ENCODE peak calls at places on chromosomes 2 and 18, in four cellular contexts. One of them, this sample, is unnamed.

GRCh38 chr2:69604026-69604678 is 39.4 kb downstream of the AAK1 start:
- DNase-seq in tibial artery: no peak
- DNase-seq in suprapubic skin: no peak
- DNase-seq in stomach: no peak
- DNase-seq in this sample: no peak

GRCh38 chr2:144516981-144517824 is 2.7 kb downstream of the ZEB2 start:
- DNase-seq in tibial artery: peak; percentile 80
- DNase-seq in stomach: no peak
- DNase-seq in suprapubic skin: peak; percentile 85
- DNase-seq in this sample: no peak

GRCh38 chr18:71336811-71337210 is 1048.0 kb downstream of the SOCS6 start:
- DNase-seq in tibial artery: no peak
- DNase-seq in suprapubic skin: no peak
- DNase-seq in stomach: no peak
- DNase-seq in this sample: no peak

GRCh38 chr18:22282311-22283235 is 113.2 kb downstream of the GATA6 start:
- DNase-seq in stomach: no peak
- DNase-seq in tibial artery: no peak
- DNase-seq in suprapubic skin: no peak
- DNase-seq in this sample: peak; percentile 63

GRCh38 chr2:28621172-28622100 is 125.6 kb downstream of the PLB1 start:
- DNase-seq in tibial artery: peak; percentile 97
- DNase-seq in stomach: peak; percentile 81
- DNase-seq in suprapubic skin: peak; percentile 88
- DNase-seq in this sample: peak; percentile 58

GRCh38 chr2:148519013-148519412 is 125.5 kb upstream of the EPC2 start:
- DNase-seq in suprapubic skin: no peak
- DNase-seq in stomach: no peak
- DNase-seq in tibial artery: no peak
- DNase-seq in this sample: no peak

GRCh38 chr2:7835693-7836680 is 845.9 kb upstream of the ID2 start:
- DNase-seq in suprapubic skin: no peak
- DNase-seq in stomach: no peak
- DNase-seq in tibial artery: no peak
- DNase-seq in this sample: no peak

GRCh38 chr2:127953128-127953718 is 67.5 kb upstream of the AMMECR1L start:
- DNase-seq in stomach: peak; percentile 64
- DNase-seq in suprapubic skin: no peak
- DNase-seq in tibial artery: peak; percentile 54
- DNase-seq in this sample: no peak

GRCh38 chr2:216012133-216012829 is 1.1 kb downstream of the MREG start:
- DNase-seq in stomach: no peak
- DNase-seq in tibial artery: no peak
- DNase-seq in suprapubic skin: no peak
- DNase-seq in this sample: no peak

GRCh38 chr2:96353606-96354095 is 18.1 kb downstream of the NCAPH start:
- DNase-seq in suprapubic skin: no peak
- DNase-seq in tibial artery: peak; percentile 26
- DNase-seq in stomach: no peak
- DNase-seq in this sample: no peak

GRCh38 chr2:181955010-181955409 is 30.6 kb upstream of the PPP1R1C start:
- DNase-seq in tibial artery: no peak
- DNase-seq in suprapubic skin: no peak
- DNase-seq in stomach: no peak
- DNase-seq in this sample: peak; percentile 86

GRCh38 chr2:232667989-232668583 is 29.0 kb upstream of the GIGYF2 start:
- DNase-seq in stomach: no peak
- DNase-seq in tibial artery: no peak
- DNase-seq in suprapubic skin: no peak
- DNase-seq in this sample: no peak

GRCh38 chr2:75808039-75808438 is 97.3 kb upstream of the GCFC2 start:
- DNase-seq in tibial artery: no peak
- DNase-seq in suprapubic skin: no peak
- DNase-seq in stomach: no peak
- DNase-seq in this sample: no peak

GRCh38 chr2:173109253-173110188 is 33.9 kb downstream of the MAP3K20 start:
- DNase-seq in suprapubic skin: no peak
- DNase-seq in stomach: no peak
- DNase-seq in tibial artery: no peak
- DNase-seq in this sample: no peak

GRCh38 chr2:159584796-159585195 is 31.6 kb downstream of the BAZ2B start:
- DNase-seq in tibial artery: no peak
- DNase-seq in suprapubic skin: no peak
- DNase-seq in stomach: no peak
- DNase-seq in this sample: no peak

GRCh38 chr2:165582863-165583506 is 113.5 kb downstream of the CSRNP3 start:
- DNase-seq in suprapubic skin: no peak
- DNase-seq in tibial artery: no peak
- DNase-seq in stomach: no peak
- DNase-seq in this sample: no peak

GRCh38 chr2:134897932-134898331 is 20.7 kb upstream of the CCNT2 start:
- DNase-seq in tibial artery: no peak
- DNase-seq in stomach: no peak
- DNase-seq in suprapubic skin: no peak
- DNase-seq in this sample: peak; percentile 15

GRCh38 chr2:99698896-99699295 is 209.1 kb upstream of the REV1 start:
- DNase-seq in tibial artery: no peak
- DNase-seq in suprapubic skin: no peak
- DNase-seq in stomach: no peak
- DNase-seq in this sample: no peak

GRCh38 chr2:124301915-124302314 is 276.8 kb downstream of the CNTNAP5 start:
- DNase-seq in stomach: no peak
- DNase-seq in suprapubic skin: no peak
- DNase-seq in tibial artery: no peak
- DNase-seq in this sample: no peak

GRCh38 chr2:182606728-182607681 is 109.1 kb upstream of the DNAJC10 start:
- DNase-seq in suprapubic skin: no peak
- DNase-seq in tibial artery: no peak
- DNase-seq in stomach: no peak
- DNase-seq in this sample: no peak

GRCh38 chr2:163553601-163554000 is 182.2 kb downstream of the FIGN start:
- DNase-seq in tibial artery: no peak
- DNase-seq in suprapubic skin: no peak
- DNase-seq in stomach: no peak
- DNase-seq in this sample: no peak

GRCh38 chr2:127086800-127087737 is 19.9 kb downstream of the BIN1 start:
- DNase-seq in stomach: peak; percentile 47
- DNase-seq in tibial artery: peak; percentile 79
- DNase-seq in suprapubic skin: no peak
- DNase-seq in this sample: no peak

GRCh38 chr2:64652231-64653173 is 1.2 kb downstream of the SERTAD2 start:
- DNase-seq in suprapubic skin: no peak
- DNase-seq in tibial artery: peak; percentile 51
- DNase-seq in stomach: no peak
- DNase-seq in this sample: no peak

GRCh38 chr2:136295168-136295567 is 177.2 kb upstream of the CXCR4 start:
- DNase-seq in suprapubic skin: no peak
- DNase-seq in tibial artery: no peak
- DNase-seq in stomach: no peak
- DNase-seq in this sample: no peak

GRCh38 chr18:48821251-48821590 is 129.5 kb downstream of the SMAD7 start:
- DNase-seq in stomach: peak; percentile 8
- DNase-seq in suprapubic skin: peak; percentile 4
- DNase-seq in tibial artery: peak; percentile 13
- DNase-seq in this sample: no peak

GRCh38 chr18:48820483-48821250 is 130.1 kb downstream of the SMAD7 start:
- DNase-seq in tibial artery: peak; percentile 13
- DNase-seq in stomach: peak; percentile 15
- DNase-seq in suprapubic skin: peak; percentile 78
- DNase-seq in this sample: no peak

GRCh38 chr18:48819781-48820482 is 130.8 kb downstream of the SMAD7 start:
- DNase-seq in tibial artery: peak; percentile 5
- DNase-seq in suprapubic skin: peak; percentile 68
- DNase-seq in stomach: peak; percentile 8
- DNase-seq in this sample: no peak

GRCh38 chr18:48818329-48819254 is 132.2 kb downstream of the SMAD7 start:
- DNase-seq in suprapubic skin: peak; percentile 52
- DNase-seq in stomach: peak; percentile 17
- DNase-seq in tibial artery: peak; percentile 12
- DNase-seq in this sample: no peak

GRCh38 chr18:48819276-48819675 is 131.5 kb downstream of the SMAD7 start:
- DNase-seq in stomach: peak; percentile 14
- DNase-seq in tibial artery: peak; percentile 7
- DNase-seq in suprapubic skin: peak; percentile 47
- DNase-seq in this sample: no peak
- TF ChIP-seq CTCF in stomach: no peak
- TF ChIP-seq CTCF in tibial artery: no peak
- TF ChIP-seq CTCF in suprapubic skin: no peak
- TF ChIP-seq CTCF in this sample: no peak

GRCh38 chr2:10811552-10811951 is 1.0 kb downstream of the PDIA6 start:
- DNase-seq in tibial artery: no peak
- DNase-seq in suprapubic skin: no peak
- DNase-seq in stomach: no peak
- DNase-seq in this sample: no peak
- H3K27ac ChIP-seq in tibial artery: peak overlapping the region; percentile 93
- H3K27ac ChIP-seq in suprapubic skin: peak overlapping the region; percentile 88
- H3K27ac ChIP-seq in stomach: peak overlapping the region; percentile 98
- H3K27ac ChIP-seq in this sample: peak overlapping the region; percentile 89

GRCh38 chr18:65751145-65752085 is 603 bp downstream of the CDH7 start:
- DNase-seq in stomach: no peak
- DNase-seq in suprapubic skin: no peak
- DNase-seq in tibial artery: no peak
- DNase-seq in this sample: no peak
- TF ChIP-seq CTCF in stomach: no peak
- TF ChIP-seq CTCF in suprapubic skin: no peak
- TF ChIP-seq CTCF in tibial artery: no peak
- TF ChIP-seq CTCF in this sample: no peak

DNA sequence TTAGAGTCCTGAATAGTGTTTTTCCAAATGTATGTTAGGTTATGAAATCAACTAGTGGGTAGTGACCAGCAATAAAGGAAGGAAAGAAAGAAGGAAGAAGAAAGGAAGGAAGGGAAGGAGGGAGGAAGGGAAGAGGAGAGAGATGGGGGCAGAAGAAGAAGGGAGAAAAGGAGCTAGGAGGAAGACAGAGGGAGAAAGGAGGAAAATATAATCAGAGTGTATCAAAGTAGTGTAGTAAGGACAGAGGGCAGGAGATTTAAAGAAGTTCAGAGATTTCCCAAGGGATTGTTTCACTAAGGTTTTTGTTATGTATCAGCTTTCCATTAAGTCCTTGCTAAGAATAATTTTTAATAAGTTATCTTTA is 99.0 kb upstream of the ZFP36L2 start:
- DNase-seq in tibial artery: no peak
- DNase-seq in suprapubic skin: no peak
- DNase-seq in stomach: no peak
- DNase-seq in this sample: no peak
- H3K27ac ChIP-seq in tibial artery: peak overlapping the region; percentile 88
- H3K27ac ChIP-seq in suprapubic skin: peak overlapping the region; percentile 70
- H3K27ac ChIP-seq in stomach: no peak overlapping the region
- H3K27ac ChIP-seq in this sample: no peak overlapping the region

DNA sequence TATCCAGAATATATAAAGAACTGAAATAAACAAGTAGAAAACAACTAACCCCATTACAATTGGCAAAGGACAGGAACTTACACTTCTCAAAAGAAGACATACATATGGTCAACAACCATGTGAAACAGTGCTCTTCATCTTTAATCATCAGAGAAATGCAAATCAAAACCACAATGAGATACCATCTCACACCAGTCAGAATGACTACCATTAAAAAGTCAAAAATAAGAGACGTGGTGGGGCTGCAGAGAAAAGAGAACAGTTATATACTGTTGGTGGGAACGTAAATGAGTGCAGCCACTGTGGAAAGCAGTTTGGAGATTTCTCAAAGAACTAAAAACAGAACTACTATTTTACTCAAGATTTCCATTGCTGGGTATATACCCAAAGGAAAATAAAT is 1696.3 kb upstream of the TMEFF2 start:
- DNase-seq in stomach: no peak
- DNase-seq in suprapubic skin: no peak
- DNase-seq in tibial artery: no peak
- DNase-seq in this sample: no peak
- TF ChIP-seq CTCF in stomach: no peak
- TF ChIP-seq CTCF in suprapubic skin: no peak
- TF ChIP-seq CTCF in tibial artery: no peak
- TF ChIP-seq CTCF in this sample: no peak

DNA sequence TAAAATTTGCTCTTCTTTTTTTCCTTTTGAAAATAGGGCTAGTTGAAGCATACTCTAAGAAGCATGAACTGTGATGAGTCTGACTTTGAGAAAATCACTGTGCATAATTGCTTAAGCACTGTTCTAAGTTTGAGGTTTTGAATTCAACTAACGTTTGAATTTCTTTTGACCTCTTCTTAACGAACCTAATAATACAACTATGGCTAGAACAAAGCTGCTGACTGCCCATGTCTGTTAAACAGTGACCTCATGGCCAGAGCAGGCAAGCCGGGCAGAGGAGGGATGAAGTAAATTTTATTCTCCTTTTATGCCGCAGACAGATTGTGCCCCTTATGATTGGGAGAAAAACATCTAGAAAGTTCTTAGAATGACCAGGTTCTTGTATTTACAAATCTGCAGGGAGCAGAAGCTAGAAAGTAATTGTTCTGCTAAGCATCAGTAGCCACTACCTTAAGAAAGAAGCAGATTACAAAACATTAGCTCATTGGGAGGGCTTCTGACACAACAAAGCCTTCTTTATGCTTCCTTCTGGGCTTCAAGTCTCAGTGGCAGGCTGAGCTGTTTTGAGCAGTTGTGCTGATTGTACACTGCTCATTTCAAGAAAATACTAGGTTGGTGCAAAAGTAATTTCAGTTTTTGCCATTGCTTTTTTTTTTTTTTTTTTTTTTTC is 97.8 kb upstream of the RASGRP3 start:
- DNase-seq in stomach: no peak
- DNase-seq in suprapubic skin: no peak
- DNase-seq in tibial artery: no peak
- DNase-seq in this sample: no peak
- H3K27ac ChIP-seq in stomach: no peak overlapping the region
- H3K27ac ChIP-seq in suprapubic skin: no peak overlapping the region
- H3K27ac ChIP-seq in tibial artery: peak overlapping the region; percentile 51
- H3K27ac ChIP-seq in this sample: no peak overlapping the region

This sample was measured in HCT116.